ENCODE peak calls at places on chromosomes 13 and 19, in four cellular contexts. Z is astrocyte, A is fibroblast of lung, K is HCT116. U is an unnamed sample.

GRCh38 chr13:37090912-37091311 is 14.6 kb downstream of the CSNK1A1L start:
- DNase-seq in Z (no peak), A (no peak), K (no peak), U (no peak)

GRCh38 chr13:46743191-46743590 is 53.8 kb downstream of the ESD start:
- DNase-seq in Z (peak), A (no peak), K (no peak), U (no peak)

GRCh38 chr13:84279166-84279565 is 396.9 kb upstream of the SLITRK1 start:
- DNase-seq in Z (peak), A (no peak), K (no peak), U (no peak)

GRCh38 chr13:113922412-113923118 is 51.3 kb downstream of the C13orf46 start:
- DNase-seq in Z (no peak), A (no peak), K (no peak), U (no peak)

GRCh38 chr13:59829690-59830089 is 334.0 kb downstream of the DIAPH3 start:
- DNase-seq in Z (no peak), A (no peak), K (no peak), U (no peak)

GRCh38 chr13:69423844-69424243 is 683.8 kb upstream of the ATXN8OS start:
- DNase-seq in Z (no peak), A (no peak), K (no peak), U (no peak)

GRCh38 chr13:75372517-75372916 is 109.5 kb downstream of the TBC1D4 start:
- DNase-seq in Z (no peak), A (peak), K (no peak), U (peak)

GRCh38 chr13:22789027-22789593 is 391.7 kb upstream of the SGCG start:
- DNase-seq in Z (no peak), A (no peak), K (peak), U (no peak)

GRCh38 chr13:99208845-99209527 is 8.3 kb downstream of the UBAC2 start:
- DNase-seq in Z (no peak), A (no peak), K (no peak), U (no peak)

GRCh38 chr19:15453091-15453498 is 3.3 kb upstream of the WIZ start:
- DNase-seq in Z (no peak), A (no peak), K (no peak), U (peak)
- TF ChIP-seq EZH2 in Z (no peak), A (no peak), K (no peak), U (no peak)

GRCh38 chr13:30145709-30146367 is 161.5 kb downstream of the KATNAL1 start:
- DNase-seq in Z (no peak), A (no peak), K (no peak), U (no peak)

GRCh38 chr13:30142502-30143211 is 164.7 kb downstream of the KATNAL1 start:
- DNase-seq in Z (peak), A (peak), K (peak), U (peak)

GRCh38 chr13:30140973-30141372 is 166.4 kb downstream of the KATNAL1 start:
- DNase-seq in Z (no peak), A (no peak), K (no peak), U (no peak)

GRCh38 chr13:30141773-30142501 is 165.4 kb downstream of the KATNAL1 start:
- DNase-seq in Z (no peak), A (no peak), K (no peak), U (no peak)

DNA sequence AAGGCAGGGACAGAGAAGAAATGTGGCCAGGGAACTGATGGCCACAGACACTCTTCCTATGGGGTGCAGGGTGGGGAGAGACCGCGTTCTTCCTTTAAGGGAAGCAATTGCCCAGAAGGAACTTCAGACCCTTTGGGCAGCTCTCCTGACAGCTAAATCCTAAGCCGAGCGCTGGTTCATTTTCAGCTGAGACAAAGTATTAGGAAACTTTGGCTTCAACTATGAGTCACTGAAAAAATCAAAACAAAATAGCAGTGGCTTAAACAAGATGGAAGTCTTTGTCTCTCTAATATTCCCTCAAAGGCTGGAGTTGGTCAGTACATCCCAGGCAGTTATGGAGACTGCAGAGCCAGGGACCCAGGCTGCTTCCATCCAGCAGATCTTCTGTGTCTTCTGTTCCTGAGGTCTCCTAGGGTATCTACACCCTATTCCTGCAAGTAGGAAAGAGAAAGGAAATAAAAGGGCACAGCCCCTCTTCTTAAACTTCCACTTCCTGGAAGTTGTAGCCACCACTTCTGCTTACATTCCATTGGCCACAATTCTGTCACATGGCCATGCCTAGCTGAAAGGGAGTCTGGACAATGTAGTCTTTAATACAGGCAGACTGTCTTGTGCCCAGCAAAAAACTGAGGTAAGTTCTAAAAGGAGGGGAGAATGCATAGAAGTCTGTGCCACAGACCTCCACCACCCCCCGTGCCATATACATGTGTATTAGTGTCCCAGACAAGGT is 163.5 kb downstream of the KATNAL1 start:
- DNase-seq in Z (peak), A (peak), K (no peak), U (no peak)
- H3K27ac ChIP-seq in Z (peak), A (peak), K (no peak), U (no peak)

DNA sequence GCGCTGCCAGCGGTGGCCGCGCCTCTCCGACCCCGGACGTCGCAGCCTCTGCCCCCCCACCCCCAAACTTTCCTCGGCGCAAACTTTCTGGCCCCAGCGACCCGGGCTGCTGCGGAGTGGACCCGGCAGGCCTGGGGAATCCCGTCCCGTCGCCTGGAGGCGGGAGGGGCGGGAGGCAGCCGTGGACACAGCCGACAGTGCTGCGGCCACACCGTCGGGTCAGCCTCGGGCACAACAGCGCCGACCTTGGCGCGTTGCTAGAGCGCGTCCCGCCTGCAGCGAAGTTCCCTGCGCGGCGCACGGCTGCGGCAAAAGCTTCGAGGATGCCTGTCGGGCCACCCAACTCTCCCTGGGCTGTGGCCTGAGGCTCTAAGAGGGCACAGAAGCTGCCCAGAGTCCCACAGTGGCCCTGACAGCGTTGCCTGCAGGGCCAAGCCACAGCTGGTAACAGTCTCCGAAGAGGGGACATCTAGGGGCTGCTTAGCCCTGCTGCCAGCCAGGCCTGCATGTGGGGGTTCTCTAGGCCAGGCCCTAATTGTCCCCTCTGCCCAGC is 1.3 kb downstream of the NFIX start:
- DNase-seq in Z (no peak), A (peak), K (no peak), U (peak)
- TF ChIP-seq EZH2 in Z (no peak), A (no peak), K (no peak), U (no peak)

DNA sequence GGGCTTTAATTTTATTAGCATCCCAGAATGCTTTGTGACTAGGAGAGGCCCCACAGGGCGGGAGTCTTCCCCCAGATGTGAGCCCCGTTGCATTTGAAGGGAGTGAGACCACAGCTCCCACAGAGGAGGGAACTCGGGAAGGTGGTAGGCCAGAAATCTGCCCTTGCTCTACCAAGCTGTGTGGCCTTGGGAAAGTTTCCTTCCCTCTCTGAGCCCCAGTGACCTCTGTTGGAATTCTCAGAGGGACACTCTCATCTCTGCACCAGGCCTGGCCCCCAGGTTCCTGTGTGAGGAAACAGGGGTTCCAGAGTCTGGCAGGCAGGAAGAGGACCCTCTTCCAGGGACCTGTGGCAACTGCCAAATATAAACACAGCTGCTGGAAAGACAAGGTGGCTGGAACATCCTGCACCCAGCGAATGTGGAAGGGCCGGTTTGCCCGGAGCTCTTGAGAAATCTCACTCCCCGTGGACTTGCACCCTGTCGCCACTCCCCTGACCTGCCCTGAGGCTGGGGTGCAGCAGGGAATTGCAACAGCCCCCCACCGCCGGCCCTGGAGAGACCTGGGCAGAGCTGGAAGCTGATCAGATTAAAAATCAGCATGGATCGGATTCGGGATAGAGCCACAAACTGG is 52.7 kb downstream of the GADD45B start:
- DNase-seq in Z (no peak), A (peak), K (no peak), U (no peak)
- H3K27ac ChIP-seq in Z (no peak), A (peak), K (peak), U (peak)

DNA sequence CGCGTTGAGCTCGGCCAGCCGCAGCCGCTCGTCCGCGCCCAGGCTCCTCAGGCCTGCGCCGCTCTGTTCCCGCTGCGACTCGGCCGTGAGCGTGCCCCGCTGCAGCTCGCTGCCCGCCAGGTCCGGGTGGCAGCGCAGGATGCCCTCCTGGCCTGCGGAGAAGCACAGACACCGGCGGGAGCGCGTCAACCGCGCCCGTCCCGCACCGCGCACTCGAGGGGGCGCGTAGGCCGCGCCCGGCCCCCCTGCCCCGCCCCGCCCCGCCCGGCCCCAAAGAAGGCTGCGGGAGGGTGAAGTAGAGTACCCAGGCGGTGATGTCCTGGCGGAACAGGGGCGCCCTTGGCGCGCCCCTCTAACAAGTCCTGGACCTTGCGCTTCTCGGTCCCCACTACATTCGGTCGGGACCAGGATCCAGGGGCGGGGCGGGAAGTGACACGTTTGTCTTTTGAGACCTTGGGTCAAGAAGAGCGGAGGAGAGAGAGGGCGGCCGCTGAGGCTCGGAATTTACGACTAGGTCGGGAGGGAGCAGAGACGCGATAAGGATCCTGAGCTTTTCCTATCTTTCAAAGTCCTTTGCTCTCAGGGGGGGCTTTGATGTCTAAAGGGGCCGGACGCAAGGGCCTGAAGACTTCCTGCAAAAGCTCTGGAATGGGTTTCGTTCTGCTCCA is 9.3 kb upstream of the CDX2 start:
- DNase-seq in Z (no peak), A (no peak), K (no peak), U (no peak)
- TF ChIP-seq EZH2 in Z (peak), A (no peak), K (no peak), U (peak)

DNA sequence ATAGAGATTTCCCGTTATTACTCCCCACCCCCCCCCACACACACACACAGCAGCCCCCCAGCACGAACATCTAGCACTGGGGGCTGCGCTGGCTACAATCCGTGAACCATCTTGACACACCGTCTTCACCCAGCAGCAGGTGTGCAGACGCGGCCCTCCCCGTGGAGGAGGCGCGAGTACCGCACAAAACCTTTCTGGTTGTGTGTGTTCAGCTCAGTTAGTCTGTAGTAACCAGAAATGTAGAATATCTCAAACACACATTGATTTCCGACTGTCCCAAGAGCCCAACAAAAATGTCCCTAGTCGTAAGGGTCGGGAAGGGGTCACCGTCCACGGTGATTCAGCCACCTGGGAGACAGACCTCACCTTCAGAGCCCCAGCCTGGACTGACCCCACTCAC is 122.7 kb downstream of the RAB20 start:
- DNase-seq in Z (no peak), A (no peak), K (no peak), U (no peak)
- H3K27ac ChIP-seq in Z (no peak), A (no peak), K (no peak), U (no peak)

GRCh38 chr19:40601061-40601973 is at the start of gene LTBP4:
- DNase-seq in Z (no peak), A (peak), K (no peak), U (no peak)
- TF ChIP-seq EZH2 in Z (no peak), A (no peak), K (no peak), U (no peak)

U was measured in endothelial cell of umbilical vein.